ENCODE peak calls at places on chromosomes 7 and 10, in ten cellular contexts. V is K562, H is stomach, R is body of pancreas, X is erythroblast, O is spleen, N is NB4, T is IMR-90, U is transverse colon, E is H1. I is an unnamed sample.

GRCh38 chr10:130820880-130821482 is 490.5 kb downstream of the TCERG1L start:
- DNase-seq in O (no peak), V (no peak), T (no peak), U (no peak), R (no peak), E (no peak), X (no peak), H (no peak), N (no peak), I (no peak)

GRCh38 chr7:41942468-41943097 is 239.7 kb upstream of the INHBA start:
- DNase-seq in X (no peak), N (peak), R (no peak), H (no peak), T (peak), O (peak), U (peak), V (no peak), E (no peak), I (peak)

GRCh38 chr7:136911362-136911761 is 42.9 kb downstream of the CHRM2 start:
- DNase-seq in V (no peak), U (no peak), E (no peak), O (no peak), X (no peak), H (no peak), N (peak), T (peak), R (no peak), I (no peak)

GRCh38 chr10:79425074-79425532 is 20.3 kb downstream of the ZCCHC24 start:
- DNase-seq in R (no peak), T (no peak), O (peak), H (no peak), N (no peak), X (no peak), U (no peak), E (no peak), V (no peak), I (no peak)

GRCh38 chr7:148084138-148084537 is 506.4 kb upstream of the C7orf33 start:
- DNase-seq in E (no peak), O (no peak), X (peak), T (peak), R (peak), V (peak), H (peak), U (peak), N (peak), I (peak)

GRCh38 chr7:81074406-81074805 is 155.6 kb upstream of the SEMA3C start:
- DNase-seq in N (no peak), H (no peak), U (no peak), O (no peak), X (no peak), E (no peak), R (no peak), T (no peak), V (no peak), I (no peak)

GRCh38 chr10:132483394-132483793 is 54.2 kb upstream of the INPP5A start:
- DNase-seq in V (no peak), N (no peak), T (no peak), X (no peak), U (no peak), R (no peak), H (no peak), E (no peak), O (no peak), I (no peak)

GRCh38 chr10:67306588-67307205 is 380.9 kb downstream of the LRRTM3 start:
- DNase-seq in O (no peak), R (no peak), X (no peak), T (peak), E (no peak), V (peak), H (no peak), N (peak), U (no peak), I (peak)

GRCh38 chr7:114392686-114393085 is 21.9 kb upstream of the FOXP2 start:
- DNase-seq in U (no peak), T (no peak), E (no peak), X (no peak), R (no peak), O (no peak), V (no peak), N (no peak), H (no peak), I (no peak)

GRCh38 chr7:34190299-34190698 is 285.0 kb downstream of the BMPER start:
- DNase-seq in O (no peak), X (no peak), N (no peak), U (no peak), E (no peak), H (no peak), T (no peak), R (no peak), V (no peak), I (no peak)

GRCh38 chr10:14126697-14127440 is 203.9 kb downstream of the FRMD4A start:
- DNase-seq in V (no peak), U (no peak), E (no peak), N (no peak), T (peak), X (no peak), H (no peak), R (no peak), O (no peak), I (peak)

GRCh38 chr7:333399-333776 is 43.4 kb downstream of the FOXL3 start:
- DNase-seq in R (peak), X (no peak), E (no peak), T (no peak), H (no peak), U (peak), N (no peak), V (no peak), O (no peak), I (no peak)

GRCh38 chr7:39453743-39454355 is 112.4 kb upstream of the YAE1 start:
- DNase-seq in O (no peak), H (peak), N (peak), X (peak), V (peak), U (peak), T (peak), R (peak), E (peak), I (peak)

GRCh38 chr10:3911713-3912442 is 126.9 kb upstream of the KLF6 start:
- DNase-seq in U (no peak), V (no peak), X (no peak), E (no peak), O (no peak), H (no peak), T (peak), N (no peak), R (no peak), I (no peak)

GRCh38 chr7:20201380-20201779 is 15.8 kb downstream of the MACC1 start:
- DNase-seq in R (no peak), U (peak), V (no peak), O (peak), H (no peak), T (no peak), X (no peak), N (peak), E (no peak), I (no peak)

GRCh38 chr10:121592155-121592890 is 5.9 kb downstream of the FGFR2 start:
- DNase-seq in R (no peak), O (peak), U (no peak), N (no peak), T (no peak), E (no peak), H (no peak), V (no peak), X (no peak), I (no peak)

GRCh38 chr10:60863796-60864195 is 80.2 kb downstream of the RHOBTB1 start:
- DNase-seq in E (no peak), N (no peak), R (no peak), X (no peak), T (no peak), V (no peak), U (no peak), O (no peak), H (no peak), I (no peak)

GRCh38 chr10:681670-682318 is 7.7 kb downstream of the DIP2C start:
- DNase-seq in H (no peak), R (no peak), T (peak), E (no peak), X (no peak), V (no peak), U (no peak), O (no peak), N (no peak), I (no peak)

GRCh38 chr7:96151889-96152288 is 170.0 kb downstream of the SLC25A13 start:
- DNase-seq in X (no peak), H (peak), E (no peak), R (no peak), U (no peak), T (no peak), V (no peak), N (no peak), O (no peak), I (no peak)

GRCh38 chr10:73785221-73785720 is at the start of gene ZSWIM8:
- DNase-seq in U (peak), N (peak), X (peak), O (peak), V (peak), T (peak), H (peak), R (peak), E (peak), I (peak)

GRCh38 chr7:36154255-36155212 is 1.5 kb downstream of the EEPD1 start:
- DNase-seq in H (no peak), O (peak), E (no peak), N (no peak), R (peak), V (no peak), X (no peak), U (no peak), T (no peak), I (no peak)

GRCh38 chr10:51137741-51138529 is 63.6 kb downstream of the PRKG1 start:
- DNase-seq in R (no peak), T (peak), H (no peak), O (no peak), V (no peak), U (no peak), N (no peak), X (no peak), E (no peak), I (no peak)

GRCh38 chr7:93923946-93924345 is 2.4 kb downstream of the GNG11 start:
- DNase-seq in V (no peak), E (no peak), U (no peak), N (no peak), R (no peak), O (no peak), H (no peak), T (peak), X (no peak), I (no peak)

GRCh38 chr10:114458216-114458615 is 53.9 kb upstream of the AFAP1L2 start:
- DNase-seq in X (no peak), E (no peak), H (no peak), T (no peak), R (no peak), N (no peak), U (no peak), V (no peak), O (no peak), I (no peak)

GRCh38 chr7:47180268-47180826 is 401.6 kb downstream of the TNS3 start:
- DNase-seq in E (peak), N (peak), X (peak), U (peak), T (peak), O (no peak), R (peak), V (peak), H (peak), I (peak)

GRCh38 chr10:124791378-124792348 is at the start of gene EEF1AKMT2:
- DNase-seq in R (peak), N (peak), V (peak), H (peak), O (peak), T (peak), X (peak), U (peak), E (peak), I (peak)
- TF ChIP-seq POLR2A in R (peak), N (peak), V (peak), H (no peak), O (peak), T (peak), X (peak), U (peak), E (peak), I (peak)

DNA sequence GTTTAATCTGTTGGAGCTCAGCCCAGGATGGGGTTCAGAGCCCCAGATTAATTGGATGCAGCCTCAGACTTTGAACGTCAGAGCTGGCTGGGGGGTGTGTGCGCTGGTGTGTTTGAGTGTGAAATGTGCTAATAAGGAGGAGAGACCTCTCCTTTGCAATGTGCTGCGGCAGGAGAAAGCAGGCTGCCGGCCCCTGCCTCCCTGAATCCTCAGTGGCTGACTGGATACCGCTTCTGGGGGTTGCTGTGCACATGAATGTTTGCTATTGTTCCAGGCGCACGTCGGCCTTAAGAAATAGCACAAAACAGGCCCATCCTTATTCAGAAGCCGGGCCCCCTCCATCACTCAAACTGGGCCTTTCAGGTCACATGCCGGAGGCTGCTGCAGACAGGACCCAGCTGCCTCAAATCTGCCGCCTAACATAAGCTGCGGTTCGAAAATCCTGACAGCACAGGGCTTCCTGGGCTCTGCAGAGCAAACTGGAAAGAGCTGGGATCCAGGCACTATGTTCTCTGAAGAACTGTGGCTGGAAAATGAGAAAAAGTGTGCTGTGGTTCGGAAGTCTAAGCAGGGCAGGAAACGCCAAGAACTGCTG is 83.9 kb upstream of the PRR15 start:
- DNase-seq in U (peak), H (no peak), N (no peak), E (no peak), V (no peak), X (no peak), O (no peak), T (no peak), R (no peak), I (no peak)
- TF ChIP-seq POLR2A in U (no peak), H (no peak), N (no peak), E (no peak), V (no peak), X (no peak), O (no peak), T (no peak), R (no peak), I (no peak)

GRCh38 chr10:5550621-5551530 is 26.1 kb downstream of the CALML3 start:
- DNase-seq in U (no peak), X (no peak), N (peak), T (peak), O (peak), H (no peak), V (no peak), R (peak), E (no peak), I (peak)
- TF ChIP-seq POLR2A in U (no peak), X (no peak), N (no peak), T (no peak), O (no peak), H (no peak), V (no peak), R (no peak), E (no peak), I (no peak)

DNA sequence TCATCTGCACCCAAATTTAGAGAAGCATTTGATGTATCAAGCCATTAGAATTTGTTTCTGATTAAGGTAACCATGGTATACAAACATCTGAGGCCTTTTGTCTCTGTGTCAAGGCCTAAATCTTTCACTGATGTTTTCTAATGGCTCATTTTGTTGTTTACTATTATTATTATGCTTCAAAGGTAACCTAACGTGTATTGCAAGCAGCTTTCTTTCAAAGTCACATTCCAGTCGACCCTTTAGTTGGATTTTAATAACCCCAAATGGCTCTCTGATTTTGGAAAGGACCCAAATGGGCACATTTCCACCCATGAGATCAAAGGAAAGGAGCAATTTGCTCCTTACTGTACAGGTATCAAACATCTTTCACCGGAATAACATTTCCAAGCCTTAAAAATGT is 46.7 kb upstream of the WNT16 start:
- DNase-seq in H (no peak), V (no peak), N (no peak), U (no peak), R (no peak), T (no peak), X (no peak), E (no peak), O (no peak), I (no peak)
- TF ChIP-seq POLR2A in H (no peak), V (no peak), N (no peak), U (no peak), R (no peak), T (no peak), X (no peak), E (no peak), O (no peak), I (no peak)

DNA sequence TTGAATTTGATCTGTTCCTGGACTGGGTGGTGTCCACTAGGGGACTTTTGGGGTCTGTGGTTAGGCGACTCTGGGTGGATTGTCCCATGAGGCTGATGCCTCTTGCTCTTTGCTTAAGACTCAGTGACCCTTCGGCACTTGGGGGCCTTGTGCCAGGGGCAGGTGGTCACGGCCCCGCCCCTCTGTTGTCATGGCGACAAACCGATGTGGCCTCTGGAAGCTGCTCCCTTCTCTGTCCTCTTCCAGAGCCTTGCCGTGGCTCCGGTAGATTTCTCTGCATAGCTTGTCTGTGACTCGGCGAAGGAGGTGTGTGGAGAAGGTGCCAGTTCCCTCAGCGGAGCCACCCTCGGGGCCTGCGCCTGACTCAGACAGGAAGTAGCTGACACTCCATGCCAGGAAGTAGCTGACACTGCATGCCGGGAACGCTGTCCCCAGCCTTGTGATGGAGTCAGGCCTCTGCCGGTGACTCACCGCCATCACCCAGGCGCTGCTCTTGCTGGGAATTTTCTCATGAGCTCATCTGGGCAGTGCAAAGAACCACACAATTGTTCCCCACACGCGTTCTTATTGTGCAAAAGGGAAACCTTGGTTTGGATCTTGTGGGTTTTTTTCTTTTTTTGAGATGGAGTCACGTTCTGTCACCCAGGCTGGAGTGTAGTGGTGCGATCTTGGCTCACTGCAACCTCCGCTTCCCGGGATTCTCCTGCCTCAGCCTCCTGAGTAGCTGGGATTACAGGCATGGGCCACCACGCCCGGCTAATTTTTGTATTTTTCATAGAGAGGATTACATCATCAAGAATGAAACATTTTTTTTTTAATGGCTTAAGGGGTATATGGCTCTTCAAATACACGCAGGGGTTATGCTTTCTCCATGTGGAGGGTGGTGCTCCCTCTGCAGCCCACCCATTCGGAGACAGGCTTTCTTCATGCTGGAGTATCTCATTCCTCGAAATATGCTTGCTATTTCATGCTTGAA is 72.6 kb downstream of the PFKFB3 start:
- DNase-seq in R (peak), X (peak), N (peak), V (peak), E (peak), H (peak), U (peak), O (peak), T (peak), I (peak)
- TF ChIP-seq POLR2A in R (no peak), X (no peak), N (peak), V (no peak), E (no peak), H (no peak), U (peak), O (no peak), T (no peak), I (peak)

GRCh38 chr10:11018830-11019692 is 1.4 kb downstream of the CELF2 start:
- DNase-seq in U (no peak), T (no peak), N (no peak), H (no peak), E (no peak), V (no peak), X (no peak), O (no peak), R (no peak), I (no peak)

GRCh38 chr10:11016959-11017574 is 605 bp upstream of the CELF2 start:
- DNase-seq in R (no peak), X (no peak), N (no peak), U (no peak), O (no peak), H (no peak), E (no peak), T (no peak), V (no peak), I (no peak)

GRCh38 chr10:11015371-11015934 is 2.2 kb upstream of the CELF2 start:
- DNase-seq in H (no peak), R (no peak), V (no peak), O (no peak), N (no peak), X (no peak), U (no peak), E (no peak), T (no peak), I (no peak)

GRCh38 chr10:11018426-11018818 is 750 bp downstream of the CELF2 start:
- DNase-seq in E (no peak), O (peak), U (peak), X (no peak), N (no peak), V (peak), R (no peak), T (no peak), H (no peak), I (no peak)

DNA sequence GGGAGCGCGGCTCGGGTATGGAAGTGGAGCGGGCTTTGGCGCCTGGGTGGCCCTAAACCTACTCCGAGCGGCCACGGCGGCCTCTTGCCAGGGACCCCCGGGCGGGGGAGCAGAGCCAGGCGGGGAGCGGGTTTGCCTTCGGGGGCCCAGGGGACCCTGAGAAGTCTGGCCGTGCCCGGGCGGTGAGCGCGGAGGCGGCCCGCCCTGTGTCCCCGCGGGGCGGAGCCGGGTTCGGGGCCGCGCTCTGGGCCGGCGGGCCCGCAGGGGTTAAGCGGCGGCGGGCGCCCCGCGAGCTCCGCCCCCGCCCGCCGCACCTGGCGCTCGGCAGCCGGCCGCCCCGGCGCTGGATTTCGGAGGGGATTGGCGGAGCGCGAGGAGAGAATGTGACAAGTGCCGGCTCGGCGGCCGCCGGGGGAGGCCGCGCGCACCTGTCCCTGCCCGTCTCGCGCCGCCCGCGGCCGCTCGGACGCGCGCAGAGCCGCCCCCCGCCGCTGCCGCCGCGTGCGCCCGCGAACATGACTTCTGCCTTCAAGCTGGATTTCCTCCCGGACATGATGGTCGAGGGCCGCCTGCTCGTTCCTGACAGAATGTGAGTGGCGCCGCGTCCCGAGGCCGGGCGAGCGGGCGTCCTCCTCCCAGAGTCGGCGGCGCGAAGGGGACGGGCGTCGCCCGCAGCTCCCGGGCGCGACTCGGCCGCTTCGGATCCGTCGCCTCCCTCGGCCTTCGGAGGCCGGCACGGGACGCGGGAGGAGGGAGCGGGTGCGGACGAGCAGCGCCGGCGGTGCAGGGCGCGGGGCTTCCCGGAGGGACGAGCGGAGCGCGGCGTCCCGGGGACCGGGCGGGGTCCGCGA is at the start of gene CELF2:
- DNase-seq in V (peak), R (peak), H (peak), E (peak), N (no peak), O (peak), T (no peak), U (peak), X (peak), I (no peak)
- TF ChIP-seq POLR2A in V (no peak), R (no peak), H (no peak), E (no peak), N (no peak), O (no peak), T (no peak), U (peak), X (no peak), I (no peak)

I was measured in H54.